ENCODE peak calls at places on chromosomes 3 and 15, in eight cellular contexts. K, Q, L, G, P, W, S and O are unnamed samples.

GRCh38 chr3:125137432-125138033 is 75.0 kb downstream of the SLC12A8 start:
- DNase-seq in W (peak), Q (peak), G (no peak), K (peak), L (no peak), S (no peak), P (no peak), O (no peak)

GRCh38 chr15:99928429-99928981 is 195.3 kb upstream of the LYSMD4 start:
- DNase-seq in G (peak), S (peak), K (peak), P (peak), Q (peak), L (peak), W (peak), O (peak)

GRCh38 chr3:20068512-20069177 is 28.4 kb downstream of the KAT2B start:
- DNase-seq in S (no peak), Q (no peak), L (no peak), K (no peak), W (no peak), P (no peak), G (no peak), O (no peak)

GRCh38 chr3:127888564-127889107 is 26.4 kb upstream of the KBTBD12 start:
- DNase-seq in S (peak), K (no peak), L (no peak), W (peak), Q (no peak), G (no peak), P (no peak), O (no peak)

GRCh38 chr15:52559583-52559982 is 9.2 kb downstream of the ARPP19 start:
- DNase-seq in L (peak), G (no peak), Q (no peak), K (no peak), S (no peak), P (no peak), W (no peak), O (no peak)

GRCh38 chr3:37853691-37854413 is 7.8 kb upstream of the CTDSPL start:
- DNase-seq in L (no peak), W (no peak), P (no peak), Q (peak), K (no peak), S (peak), G (no peak), O (no peak)

GRCh38 chr3:150775001-150775599 is 12.1 kb upstream of the SIAH2 start:
- DNase-seq in L (no peak), K (no peak), P (no peak), G (no peak), S (no peak), W (no peak), Q (no peak), O (no peak)

GRCh38 chr3:106247902-106248684 is 379.3 kb upstream of the CBLB start:
- DNase-seq in Q (no peak), L (peak), K (no peak), G (no peak), W (no peak), P (no peak), S (no peak), O (no peak)

GRCh38 chr3:39135170-39135805 is 18.1 kb downstream of the CSRNP1 start:
- DNase-seq in L (no peak), P (no peak), Q (no peak), S (peak), K (no peak), G (no peak), W (peak), O (no peak)

GRCh38 chr3:31543375-31543774 is 10.7 kb downstream of the STT3B start:
- DNase-seq in Q (no peak), K (no peak), P (no peak), G (no peak), L (no peak), S (no peak), W (no peak), O (no peak)

GRCh38 chr3:192042116-192042515 is 581.2 kb downstream of the PYDC2 start:
- DNase-seq in S (no peak), Q (no peak), G (no peak), K (no peak), P (no peak), L (peak), W (no peak), O (no peak)

GRCh38 chr15:82058026-82058425 is 12.2 kb upstream of the MEX3B start:
- DNase-seq in L (no peak), P (no peak), Q (no peak), K (no peak), G (no peak), W (no peak), S (no peak), O (no peak)

GRCh38 chr15:55739641-55740040 is 3.3 kb downstream of the PRTG start:
- DNase-seq in Q (no peak), K (no peak), L (no peak), G (no peak), S (no peak), P (no peak), W (no peak), O (no peak)

GRCh38 chr3:10312866-10313265 is 8.0 kb downstream of the SEC13 start:
- DNase-seq in K (no peak), P (no peak), G (no peak), Q (no peak), L (no peak), S (no peak), W (no peak), O (no peak)

GRCh38 chr15:101795455-101795854 is 7.9 kb upstream of the OR4F6 start:
- DNase-seq in W (no peak), K (no peak), G (peak), S (no peak), P (no peak), L (no peak), Q (peak), O (no peak)

GRCh38 chr15:52076889-52077781 is 35.4 kb downstream of the BCL2L10 start:
- DNase-seq in Q (peak), G (peak), K (no peak), L (peak), P (peak), W (no peak), S (no peak), O (no peak)

GRCh38 chr15:69224383-69224782 is 63.9 kb downstream of the GLCE start:
- DNase-seq in Q (no peak), G (no peak), K (peak), W (no peak), S (peak), L (no peak), P (no peak), O (peak)

GRCh38 chr3:80014576-80014975 is 246.8 kb upstream of the ROBO1 start:
- DNase-seq in P (no peak), L (no peak), G (no peak), S (no peak), K (no peak), Q (no peak), W (no peak), O (no peak)

GRCh38 chr3:151445283-151446001 is 15.4 kb downstream of the IGSF10 start:
- DNase-seq in G (peak), S (no peak), K (peak), W (no peak), P (peak), L (peak), Q (peak), O (peak)

GRCh38 chr3:43637702-43638101 is 15.9 kb upstream of the ANO10 start:
- DNase-seq in W (no peak), L (no peak), K (no peak), Q (no peak), P (no peak), G (no peak), S (no peak), O (no peak)

GRCh38 chr3:14262212-14262611 is 83.6 kb downstream of the LSM3 start:
- DNase-seq in W (no peak), G (no peak), Q (no peak), L (no peak), K (no peak), P (peak), S (no peak), O (no peak)

GRCh38 chr3:106421928-106422327 is 553.1 kb upstream of the CBLB start:
- DNase-seq in Q (no peak), S (no peak), K (no peak), G (no peak), P (no peak), W (no peak), L (no peak), O (no peak)

GRCh38 chr3:118425272-118425837 is 609.3 kb downstream of the IGSF11 start:
- DNase-seq in K (no peak), P (no peak), L (no peak), Q (no peak), G (no peak), W (no peak), S (no peak), O (no peak)

GRCh38 chr3:46908294-46908985 is 30.9 kb downstream of the PTH1R start:
- DNase-seq in W (no peak), L (no peak), G (no peak), Q (no peak), S (peak), K (no peak), P (no peak), O (no peak)
- TF ChIP-seq CTCF in W (no peak), L (peak), G (peak), Q (peak), S (peak), K (no peak), P (no peak), O (no peak)

GRCh38 chr15:85010472-85011209 is 29.0 kb downstream of the PDE8A start:
- DNase-seq in P (peak), G (no peak), Q (no peak), S (no peak), W (no peak), K (no peak), L (no peak), O (no peak)
- TF ChIP-seq CTCF in P (peak), G (peak), Q (peak), S (no peak), W (peak), K (no peak), L (no peak), O (no peak)

GRCh38 chr15:80367661-80368060 is 36.5 kb upstream of the ARNT2 start:
- DNase-seq in W (no peak), K (no peak), S (no peak), P (no peak), L (no peak), G (no peak), Q (no peak), O (no peak)

GRCh38 chr15:80371924-80372323 is 32.3 kb upstream of the ARNT2 start:
- DNase-seq in P (no peak), L (no peak), K (no peak), G (no peak), Q (no peak), W (no peak), S (no peak), O (no peak)

GRCh38 chr15:80367094-80367493 is 37.1 kb upstream of the ARNT2 start:
- DNase-seq in S (no peak), Q (no peak), P (peak), W (no peak), L (peak), G (peak), K (peak), O (peak)
- TF ChIP-seq CTCF in S (no peak), Q (no peak), P (no peak), W (no peak), L (peak), G (peak), K (peak), O (peak)

DNA sequence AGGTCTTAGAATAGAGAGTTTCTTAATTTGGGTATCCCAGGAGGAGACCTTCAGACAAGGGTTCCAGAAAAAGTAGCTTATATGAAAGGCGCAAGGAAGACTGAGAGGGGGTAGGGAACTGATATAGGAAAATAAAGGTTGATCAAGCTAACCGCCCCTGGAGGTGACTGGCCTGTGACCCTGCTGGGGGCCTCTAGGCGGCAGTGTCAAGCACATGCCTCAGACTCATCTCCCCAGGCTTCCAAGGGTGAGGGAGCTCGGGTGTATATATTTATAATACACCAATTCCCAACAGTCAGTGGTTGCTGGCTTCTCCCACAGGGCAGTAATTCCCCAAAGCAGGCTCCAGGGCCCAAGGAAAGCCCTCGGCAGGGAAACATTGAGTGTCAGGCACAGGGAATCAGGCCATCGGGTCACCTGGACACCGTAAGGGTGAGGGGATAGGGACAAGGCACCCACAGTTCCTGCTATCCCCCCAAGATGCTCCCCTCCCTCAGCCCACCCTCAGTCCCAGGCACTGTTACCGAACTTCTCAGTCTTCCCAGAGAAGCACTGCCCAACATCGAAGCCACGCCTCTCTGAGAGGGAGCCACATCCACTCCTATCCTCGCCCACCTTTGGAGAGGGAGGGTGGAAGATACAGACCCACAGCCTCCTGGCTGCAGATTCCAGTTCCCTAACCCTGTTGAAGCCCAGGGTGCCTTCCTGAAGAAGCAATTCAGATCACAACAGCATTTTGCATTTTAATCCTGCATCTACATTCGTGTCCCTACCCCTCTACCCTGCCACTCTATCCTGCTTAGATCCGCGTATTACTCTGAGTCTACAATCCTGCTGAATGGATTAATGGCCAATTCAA is 19.5 kb upstream of the CAV3 start:
- DNase-seq in S (no peak), P (no peak), L (peak), Q (no peak), G (no peak), W (no peak), K (no peak), O (peak)
- TF ChIP-seq CTCF in S (no peak), P (peak), L (peak), Q (no peak), G (peak), W (no peak), K (peak), O (peak)

GRCh38 chr3:141311170-141311495 is 57.2 kb upstream of the ZBTB38 start:
- DNase-seq in L (no peak), Q (no peak), K (no peak), S (no peak), G (no peak), P (no peak), W (no peak), O (no peak)
- TF ChIP-seq CTCF in L (no peak), Q (no peak), K (no peak), S (no peak), G (no peak), P (no peak), W (no peak), O (no peak)

GRCh38 chr3:148202386-148202785 is 495.3 kb upstream of the AGTR1 start:
- DNase-seq in Q (no peak), W (no peak), L (no peak), K (no peak), S (no peak), P (peak), G (no peak), O (no peak)
- TF ChIP-seq CTCF in Q (no peak), W (no peak), L (no peak), K (no peak), S (no peak), P (no peak), G (peak), O (no peak)